ENCODE peak calls at places on chromosome 14, in four cellular contexts. I is neural progenitor cell, O is adrenal gland, L is fibroblast of lung. S is an unnamed sample.

GRCh38 chr14:32382704-32383103 is 53.6 kb downstream of the AKAP6 start:
- DNase-seq in I (peak; percentile 64), O (no peak), L (no peak), S (no peak)

GRCh38 chr14:23321572-23322547 is 603 bp downstream of the PABPN1 start:
- DNase-seq in I (peak; percentile 58), O (peak; percentile 59), L (peak; percentile 59), S (no peak)

GRCh38 chr14:52485350-52485960 is 66.8 kb downstream of the TXNDC16 start:
- DNase-seq in I (no peak), O (no peak), L (no peak), S (no peak)

GRCh38 chr14:51072976-51073375 is 21.9 kb downstream of the TRIM9 start:
- DNase-seq in I (no peak), O (no peak), L (peak; percentile 18), S (no peak)

GRCh38 chr14:54175298-54175942 is 218.8 kb upstream of the BMP4 start:
- DNase-seq in I (peak; percentile 83), O (peak; percentile 80), L (peak; percentile 65), S (peak; percentile 42)

GRCh38 chr14:70714055-70714550 is 72.4 kb downstream of the TTC9 start:
- DNase-seq in I (peak; percentile 81), O (peak; percentile 66), L (peak; percentile 50), S (peak; percentile 23)

GRCh38 chr14:90388437-90388836 is 8.4 kb upstream of the CALM1 start:
- DNase-seq in I (peak; percentile 60), O (peak; percentile 65), L (peak; percentile 86), S (no peak)

GRCh38 chr14:91315844-91316267 is 71.4 kb upstream of the GPR68 start:
- DNase-seq in I (no peak), O (no peak), L (no peak), S (no peak)

GRCh38 chr14:65961004-65961403 is 525.2 kb upstream of the CCDC196 start:
- DNase-seq in I (peak; percentile 81), O (peak; percentile 62), L (peak; percentile 7), S (no peak)

GRCh38 chr14:53183611-53184010 is 30.5 kb upstream of the DDHD1 start:
- DNase-seq in I (no peak), O (no peak), L (peak; percentile 43), S (no peak)

GRCh38 chr14:32507029-32507984 is 178.2 kb downstream of the AKAP6 start:
- DNase-seq in I (no peak), O (peak; percentile 9), L (peak; percentile 88), S (no peak)

GRCh38 chr14:47207636-47208035 is 467.8 kb downstream of the MDGA2 start:
- DNase-seq in I (no peak), O (no peak), L (peak; percentile 9), S (no peak)

GRCh38 chr14:26930576-26930975 is 332.7 kb upstream of the NOVA1 start:
- DNase-seq in I (no peak), O (no peak), L (no peak), S (no peak)

GRCh38 chr14:89386214-89386886 is 30.7 kb downstream of the FOXN3 start:
- DNase-seq in I (no peak), O (peak; percentile 64), L (peak; percentile 67), S (no peak)

GRCh38 chr14:97546491-97546890 is 749.3 kb downstream of the VRK1 start:
- DNase-seq in I (no peak), O (no peak), L (no peak), S (no peak)

GRCh38 chr14:93712838-93713724 is 75.2 kb downstream of the PRIMA1 start:
- DNase-seq in I (no peak), O (no peak), L (no peak), S (no peak)

GRCh38 chr14:95784137-95784536 is 70.2 kb upstream of the TCL1A start:
- DNase-seq in I (peak; percentile 78), O (peak; percentile 20), L (peak; percentile 18), S (no peak)

GRCh38 chr14:102588821-102589220 is 3.6 kb upstream of the RCOR1 start:
- DNase-seq in I (no peak), O (no peak), L (no peak), S (no peak)

GRCh38 chr14:102591372-102591943 is 991 bp upstream of the RCOR1 start:
- DNase-seq in I (peak; percentile 70), O (peak; percentile 35), L (peak; percentile 22), S (peak; percentile 78)

GRCh38 chr14:102589761-102590290 is 2.6 kb upstream of the RCOR1 start:
- DNase-seq in I (no peak), O (no peak), L (no peak), S (no peak)

GRCh38 chr14:102591944-102592772 is at the start of gene RCOR1:
- DNase-seq in I (peak; percentile 99), O (peak; percentile 98), L (peak; percentile 99), S (peak; percentile 99)

GRCh38 chr14:102590667-102591099 is 1.8 kb upstream of the RCOR1 start:
- DNase-seq in I (peak; percentile 49), O (peak; percentile 26), L (peak; percentile 35), S (peak; percentile 50)
- TF ChIP-seq CTCF in I (peak; percentile 49), O (no peak), L (peak; percentile 64), S (peak; percentile 15)

GRCh38 chr14:99028041-99028440 is 244.0 kb downstream of the BCL11B start:
- DNase-seq in I (no peak), O (no peak), L (no peak), S (no peak)

GRCh38 chr14:99025418-99025817 is 246.6 kb downstream of the BCL11B start:
- DNase-seq in I (no peak), O (no peak), L (no peak), S (no peak)

GRCh38 chr14:99024926-99025325 is 247.1 kb downstream of the BCL11B start:
- DNase-seq in I (no peak), O (no peak), L (no peak), S (no peak)

GRCh38 chr14:99028521-99028920 is 243.5 kb downstream of the BCL11B start:
- DNase-seq in I (no peak), O (no peak), L (no peak), S (no peak)

DNA sequence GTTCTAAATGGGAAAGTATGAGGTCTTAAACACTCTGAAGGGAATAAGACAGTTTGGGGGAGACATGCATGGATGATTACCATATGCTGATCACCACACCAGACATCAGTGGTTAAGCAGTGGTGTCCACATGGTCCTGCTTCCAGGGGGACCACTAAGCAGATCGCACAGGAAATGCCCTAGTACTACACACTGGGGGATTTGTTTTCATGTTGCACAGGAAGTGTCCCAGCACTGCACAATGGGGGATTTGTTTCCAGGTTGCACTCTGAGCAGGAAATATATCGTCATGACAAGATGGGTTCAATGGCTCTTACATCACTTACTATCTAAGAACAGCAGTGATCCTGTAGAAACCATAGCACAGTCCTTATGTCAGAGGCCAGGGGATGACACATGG is 245.5 kb downstream of the BCL11B start:
- DNase-seq in I (no peak), O (no peak), L (no peak), S (no peak)
- H3K4me3 ChIP-seq in I (no peak overlapping the region), O (no peak overlapping the region), L (no peak overlapping the region), S (no peak overlapping the region)

DNA sequence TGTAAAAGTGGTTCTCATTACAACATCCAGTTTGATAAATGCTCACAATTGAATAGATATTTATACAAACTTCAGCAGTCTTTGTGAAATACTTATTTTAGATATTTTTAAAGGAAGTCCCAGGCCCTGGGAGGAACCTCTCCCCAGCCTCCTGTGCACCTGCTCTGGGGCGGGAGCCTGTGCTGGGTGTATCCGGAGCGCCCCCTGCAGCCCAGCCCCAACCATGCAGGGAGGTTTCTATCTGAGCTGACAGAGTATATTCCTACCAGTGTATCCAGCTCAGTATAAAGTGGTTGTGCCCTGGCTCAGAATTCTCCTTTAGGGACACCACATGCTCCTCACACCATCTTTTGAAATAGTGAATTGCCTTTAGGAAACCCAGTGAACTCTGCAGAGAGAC is 851.8 kb downstream of the TMEM121 start:
- DNase-seq in I (no peak), O (no peak), L (no peak), S (no peak)
- TF ChIP-seq CTCF in I (no peak), O (no peak), L (no peak), S (no peak)

GRCh38 chr14:74085047-74085637 is 386 bp downstream of the LIN52 start:
- DNase-seq in I (peak; percentile 73), O (no peak), L (peak; percentile 62), S (no peak)

GRCh38 chr14:74084277-74085046 is at the start of the genes ALDH6A1 and LIN52:
- DNase-seq in I (peak; percentile 100), O (peak; percentile 100), L (peak; percentile 100), S (peak; percentile 100)

GRCh38 chr14:74083161-74083560 is 1.1 kb downstream of the ALDH6A1 start:
- DNase-seq in I (peak; percentile 7), O (no peak), L (no peak), S (no peak)

GRCh38 chr14:74083784-74084276 is 423 bp downstream of the ALDH6A1 start:
- DNase-seq in I (no peak), O (no peak), L (no peak), S (no peak)

GRCh38 chr14:74085828-74086227 is 1.1 kb downstream of the LIN52 start:
- DNase-seq in I (no peak), O (no peak), L (no peak), S (no peak)
- H3K4me3 ChIP-seq in I (peak overlapping the region; percentile 83), O (no peak overlapping the region), L (peak overlapping the region; percentile 95), S (peak overlapping the region; percentile 69)

GRCh38 chr14:99440278-99440677 is 40.4 kb downstream of the SETD3 start:
- DNase-seq in I (no peak), O (no peak), L (no peak), S (no peak)
- TF ChIP-seq CTCF in I (peak; percentile 21), O (no peak), L (no peak), S (no peak)

DNA sequence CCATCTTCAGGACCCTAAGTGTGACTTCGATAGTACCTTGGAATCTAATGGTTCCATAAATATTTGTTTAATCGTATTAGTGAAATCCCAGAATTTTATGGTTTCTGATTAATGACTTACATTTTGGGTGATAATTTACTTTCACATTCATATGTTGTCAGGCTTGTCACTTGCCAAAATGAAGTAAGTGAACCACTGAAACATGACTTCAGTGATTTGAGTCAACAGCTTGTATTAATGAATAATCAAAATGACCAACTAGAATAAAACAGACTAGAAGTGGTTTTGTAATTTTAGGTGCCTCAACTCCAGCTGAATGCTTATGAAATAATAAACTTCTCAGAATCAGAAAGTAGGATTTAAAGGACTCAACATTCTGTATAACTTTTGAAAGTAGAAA is 517.1 kb downstream of the PRKD1 start:
- DNase-seq in I (no peak), O (no peak), L (no peak), S (no peak)
- H3K4me3 ChIP-seq in I (no peak overlapping the region), O (no peak overlapping the region), L (no peak overlapping the region), S (no peak overlapping the region)

DNA sequence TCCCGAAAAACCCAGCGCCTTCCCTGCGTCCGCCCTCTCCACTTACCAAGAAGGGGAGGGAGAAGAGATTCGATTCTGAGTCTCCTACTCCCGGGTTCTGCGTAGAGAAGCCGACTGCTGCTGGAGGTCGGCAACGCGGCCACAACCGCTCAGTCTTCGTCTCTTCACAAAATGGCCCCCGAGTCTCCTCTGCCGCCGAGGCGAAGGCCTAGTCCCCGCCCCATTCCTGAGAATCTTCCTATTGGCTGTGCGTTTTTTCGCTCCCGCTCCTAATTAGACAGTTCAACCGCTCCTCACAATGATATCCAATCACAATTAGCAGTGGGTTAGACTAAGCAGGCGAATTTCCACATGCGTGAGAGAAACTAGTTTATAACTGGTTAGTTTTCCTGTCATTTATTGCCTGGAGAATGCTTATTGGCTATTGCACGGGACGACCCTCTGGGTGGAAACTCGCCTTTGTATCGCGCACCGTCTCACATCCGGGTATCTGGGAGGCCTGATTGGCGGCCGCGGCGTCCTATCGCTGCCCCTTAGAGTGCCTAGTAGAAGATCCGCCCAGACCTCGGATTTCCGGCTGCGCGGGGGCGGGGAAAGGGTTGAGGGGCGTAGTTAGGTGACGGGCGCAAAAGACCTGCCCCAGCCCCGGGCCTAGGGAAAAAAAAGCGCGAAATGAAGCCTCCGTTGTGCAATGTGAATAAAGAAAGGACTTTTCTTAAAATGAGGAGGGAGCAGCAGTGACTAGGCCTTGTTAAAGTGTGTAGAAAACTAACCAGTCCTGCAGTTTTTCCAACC is at the start of gene HNRNPC:
- DNase-seq in I (peak; percentile 99), O (peak; percentile 100), L (peak; percentile 100), S (peak; percentile 100)
- TF ChIP-seq CTCF in I (no peak), O (no peak), L (no peak), S (no peak)